ENCODE peak calls at places on chromosomes 12 and 14, in ten cellular contexts. One of them, this sample, is unnamed.

GRCh38 chr12:130142736-130143135 is 19.5 kb upstream of the FZD10 start:
- DNase-seq in stimulated activated CD8-positive, alpha-beta memory T cell treated with anti-CD3 and anti-CD28 coated beads, Interleukin-4, amount 100 ng/mL, for 1 hour: no peak
- DNase-seq in sigmoid colon: no peak
- DNase-seq in tibial nerve: no peak
- DNase-seq in hepatocyte: no peak
- DNase-seq in K562: no peak
- DNase-seq in activated T-helper 1 cell treated with anti-CD3 and anti-CD28 coated beads, Interleukin-12 subunit alpha, Interleukin-12 subunit beta, Interleukin-2, Interleukin-4 antibody, amounts not matched to agents 30 ng/mL and 10 ng/mL and 1 ng/mL, durations not matched to agents 14 hours and 24 hours and 36 hours: no peak
- DNase-seq in activated T-cell treated with anti-CD3 and anti-CD28 coated beads, Interleukin-2, amount 50 U/mL, for 48 hours: no peak
- DNase-seq in A172: no peak
- DNase-seq in COR-L47: no peak
- DNase-seq in this sample: no peak

GRCh38 chr12:55675671-55676070 is 32.0 kb downstream of the ITGA7 start:
- DNase-seq in stimulated activated CD8-positive, alpha-beta memory T cell treated with anti-CD3 and anti-CD28 coated beads, Interleukin-4, amount 100 ng/mL, for 1 hour: no peak
- DNase-seq in sigmoid colon: peak
- DNase-seq in tibial nerve: no peak
- DNase-seq in hepatocyte: no peak
- DNase-seq in K562: no peak
- DNase-seq in activated T-helper 1 cell treated with anti-CD3 and anti-CD28 coated beads, Interleukin-12 subunit alpha, Interleukin-12 subunit beta, Interleukin-2, Interleukin-4 antibody, amounts not matched to agents 30 ng/mL and 10 ng/mL and 1 ng/mL, durations not matched to agents 14 hours and 24 hours and 36 hours: no peak
- DNase-seq in activated T-cell treated with anti-CD3 and anti-CD28 coated beads, Interleukin-2, amount 50 U/mL, for 48 hours: no peak
- DNase-seq in A172: no peak
- DNase-seq in COR-L47: no peak
- DNase-seq in this sample: no peak

GRCh38 chr12:53381739-53382630 is 2.0 kb downstream of the SP1 start:
- DNase-seq in stimulated activated CD8-positive, alpha-beta memory T cell treated with anti-CD3 and anti-CD28 coated beads, Interleukin-4, amount 100 ng/mL, for 1 hour: no peak
- DNase-seq in sigmoid colon: peak
- DNase-seq in tibial nerve: peak
- DNase-seq in hepatocyte: peak
- DNase-seq in K562: peak
- DNase-seq in activated T-helper 1 cell treated with anti-CD3 and anti-CD28 coated beads, Interleukin-12 subunit alpha, Interleukin-12 subunit beta, Interleukin-2, Interleukin-4 antibody, amounts not matched to agents 30 ng/mL and 10 ng/mL and 1 ng/mL, durations not matched to agents 14 hours and 24 hours and 36 hours: peak
- DNase-seq in activated T-cell treated with anti-CD3 and anti-CD28 coated beads, Interleukin-2, amount 50 U/mL, for 48 hours: peak
- DNase-seq in A172: peak
- DNase-seq in COR-L47: no peak
- DNase-seq in this sample: peak

GRCh38 chr14:69716483-69717187 is 50.3 kb upstream of the SRSF5 start:
- DNase-seq in stimulated activated CD8-positive, alpha-beta memory T cell treated with anti-CD3 and anti-CD28 coated beads, Interleukin-4, amount 100 ng/mL, for 1 hour: no peak
- DNase-seq in sigmoid colon: no peak
- DNase-seq in tibial nerve: no peak
- DNase-seq in hepatocyte: peak
- DNase-seq in K562: no peak
- DNase-seq in activated T-helper 1 cell treated with anti-CD3 and anti-CD28 coated beads, Interleukin-12 subunit alpha, Interleukin-12 subunit beta, Interleukin-2, Interleukin-4 antibody, amounts not matched to agents 30 ng/mL and 10 ng/mL and 1 ng/mL, durations not matched to agents 14 hours and 24 hours and 36 hours: peak
- DNase-seq in activated T-cell treated with anti-CD3 and anti-CD28 coated beads, Interleukin-2, amount 50 U/mL, for 48 hours: no peak
- DNase-seq in A172: peak
- DNase-seq in COR-L47: no peak
- DNase-seq in this sample: peak

GRCh38 chr12:49838973-49839633 is 3.8 kb downstream of the BCDIN3D start:
- DNase-seq in stimulated activated CD8-positive, alpha-beta memory T cell treated with anti-CD3 and anti-CD28 coated beads, Interleukin-4, amount 100 ng/mL, for 1 hour: no peak
- DNase-seq in sigmoid colon: no peak
- DNase-seq in tibial nerve: no peak
- DNase-seq in hepatocyte: peak
- DNase-seq in K562: peak
- DNase-seq in activated T-helper 1 cell treated with anti-CD3 and anti-CD28 coated beads, Interleukin-12 subunit alpha, Interleukin-12 subunit beta, Interleukin-2, Interleukin-4 antibody, amounts not matched to agents 30 ng/mL and 10 ng/mL and 1 ng/mL, durations not matched to agents 14 hours and 24 hours and 36 hours: peak
- DNase-seq in activated T-cell treated with anti-CD3 and anti-CD28 coated beads, Interleukin-2, amount 50 U/mL, for 48 hours: no peak
- DNase-seq in A172: peak
- DNase-seq in COR-L47: peak
- DNase-seq in this sample: no peak

GRCh38 chr12:9992296-9992695 is 6.6 kb downstream of the CLEC1B start:
- DNase-seq in stimulated activated CD8-positive, alpha-beta memory T cell treated with anti-CD3 and anti-CD28 coated beads, Interleukin-4, amount 100 ng/mL, for 1 hour: no peak
- DNase-seq in sigmoid colon: no peak
- DNase-seq in tibial nerve: no peak
- DNase-seq in hepatocyte: no peak
- DNase-seq in K562: no peak
- DNase-seq in activated T-helper 1 cell treated with anti-CD3 and anti-CD28 coated beads, Interleukin-12 subunit alpha, Interleukin-12 subunit beta, Interleukin-2, Interleukin-4 antibody, amounts not matched to agents 30 ng/mL and 10 ng/mL and 1 ng/mL, durations not matched to agents 14 hours and 24 hours and 36 hours: no peak
- DNase-seq in activated T-cell treated with anti-CD3 and anti-CD28 coated beads, Interleukin-2, amount 50 U/mL, for 48 hours: no peak
- DNase-seq in A172: no peak
- DNase-seq in COR-L47: no peak
- DNase-seq in this sample: no peak

GRCh38 chr12:11801643-11802042 is 152.2 kb downstream of the ETV6 start:
- DNase-seq in stimulated activated CD8-positive, alpha-beta memory T cell treated with anti-CD3 and anti-CD28 coated beads, Interleukin-4, amount 100 ng/mL, for 1 hour: no peak
- DNase-seq in sigmoid colon: no peak
- DNase-seq in tibial nerve: no peak
- DNase-seq in hepatocyte: no peak
- DNase-seq in K562: no peak
- DNase-seq in activated T-helper 1 cell treated with anti-CD3 and anti-CD28 coated beads, Interleukin-12 subunit alpha, Interleukin-12 subunit beta, Interleukin-2, Interleukin-4 antibody, amounts not matched to agents 30 ng/mL and 10 ng/mL and 1 ng/mL, durations not matched to agents 14 hours and 24 hours and 36 hours: no peak
- DNase-seq in activated T-cell treated with anti-CD3 and anti-CD28 coated beads, Interleukin-2, amount 50 U/mL, for 48 hours: no peak
- DNase-seq in A172: no peak
- DNase-seq in COR-L47: no peak
- DNase-seq in this sample: no peak

GRCh38 chr12:49703647-49704137 is 3.5 kb downstream of the FMNL3 start:
- DNase-seq in stimulated activated CD8-positive, alpha-beta memory T cell treated with anti-CD3 and anti-CD28 coated beads, Interleukin-4, amount 100 ng/mL, for 1 hour: no peak
- DNase-seq in sigmoid colon: no peak
- DNase-seq in tibial nerve: no peak
- DNase-seq in hepatocyte: no peak
- DNase-seq in K562: no peak
- DNase-seq in activated T-helper 1 cell treated with anti-CD3 and anti-CD28 coated beads, Interleukin-12 subunit alpha, Interleukin-12 subunit beta, Interleukin-2, Interleukin-4 antibody, amounts not matched to agents 30 ng/mL and 10 ng/mL and 1 ng/mL, durations not matched to agents 14 hours and 24 hours and 36 hours: peak
- DNase-seq in activated T-cell treated with anti-CD3 and anti-CD28 coated beads, Interleukin-2, amount 50 U/mL, for 48 hours: peak
- DNase-seq in A172: peak
- DNase-seq in COR-L47: no peak
- DNase-seq in this sample: peak

GRCh38 chr12:54159140-54159539 is 29.6 kb downstream of the SMUG1 start:
- DNase-seq in stimulated activated CD8-positive, alpha-beta memory T cell treated with anti-CD3 and anti-CD28 coated beads, Interleukin-4, amount 100 ng/mL, for 1 hour: no peak
- DNase-seq in sigmoid colon: no peak
- DNase-seq in tibial nerve: no peak
- DNase-seq in hepatocyte: peak
- DNase-seq in K562: peak
- DNase-seq in activated T-helper 1 cell treated with anti-CD3 and anti-CD28 coated beads, Interleukin-12 subunit alpha, Interleukin-12 subunit beta, Interleukin-2, Interleukin-4 antibody, amounts not matched to agents 30 ng/mL and 10 ng/mL and 1 ng/mL, durations not matched to agents 14 hours and 24 hours and 36 hours: no peak
- DNase-seq in activated T-cell treated with anti-CD3 and anti-CD28 coated beads, Interleukin-2, amount 50 U/mL, for 48 hours: peak
- DNase-seq in A172: no peak
- DNase-seq in COR-L47: peak
- DNase-seq in this sample: no peak

GRCh38 chr12:130687190-130687589 is 28.9 kb downstream of the RIMBP2 start:
- DNase-seq in stimulated activated CD8-positive, alpha-beta memory T cell treated with anti-CD3 and anti-CD28 coated beads, Interleukin-4, amount 100 ng/mL, for 1 hour: no peak
- DNase-seq in sigmoid colon: no peak
- DNase-seq in tibial nerve: no peak
- DNase-seq in hepatocyte: no peak
- DNase-seq in K562: no peak
- DNase-seq in activated T-helper 1 cell treated with anti-CD3 and anti-CD28 coated beads, Interleukin-12 subunit alpha, Interleukin-12 subunit beta, Interleukin-2, Interleukin-4 antibody, amounts not matched to agents 30 ng/mL and 10 ng/mL and 1 ng/mL, durations not matched to agents 14 hours and 24 hours and 36 hours: no peak
- DNase-seq in activated T-cell treated with anti-CD3 and anti-CD28 coated beads, Interleukin-2, amount 50 U/mL, for 48 hours: no peak
- DNase-seq in A172: no peak
- DNase-seq in COR-L47: no peak
- DNase-seq in this sample: no peak

GRCh38 chr12:94262228-94263010 is 114.0 kb downstream of the PLXNC1 start:
- DNase-seq in stimulated activated CD8-positive, alpha-beta memory T cell treated with anti-CD3 and anti-CD28 coated beads, Interleukin-4, amount 100 ng/mL, for 1 hour: peak
- DNase-seq in sigmoid colon: peak
- DNase-seq in tibial nerve: peak
- DNase-seq in hepatocyte: peak
- DNase-seq in K562: peak
- DNase-seq in activated T-helper 1 cell treated with anti-CD3 and anti-CD28 coated beads, Interleukin-12 subunit alpha, Interleukin-12 subunit beta, Interleukin-2, Interleukin-4 antibody, amounts not matched to agents 30 ng/mL and 10 ng/mL and 1 ng/mL, durations not matched to agents 14 hours and 24 hours and 36 hours: peak
- DNase-seq in activated T-cell treated with anti-CD3 and anti-CD28 coated beads, Interleukin-2, amount 50 U/mL, for 48 hours: peak
- DNase-seq in A172: peak
- DNase-seq in COR-L47: peak
- DNase-seq in this sample: no peak

GRCh38 chr14:53640695-53641094 is 315.9 kb downstream of the BMP4 start:
- DNase-seq in stimulated activated CD8-positive, alpha-beta memory T cell treated with anti-CD3 and anti-CD28 coated beads, Interleukin-4, amount 100 ng/mL, for 1 hour: no peak
- DNase-seq in sigmoid colon: no peak
- DNase-seq in tibial nerve: no peak
- DNase-seq in hepatocyte: no peak
- DNase-seq in K562: no peak
- DNase-seq in activated T-helper 1 cell treated with anti-CD3 and anti-CD28 coated beads, Interleukin-12 subunit alpha, Interleukin-12 subunit beta, Interleukin-2, Interleukin-4 antibody, amounts not matched to agents 30 ng/mL and 10 ng/mL and 1 ng/mL, durations not matched to agents 14 hours and 24 hours and 36 hours: no peak
- DNase-seq in activated T-cell treated with anti-CD3 and anti-CD28 coated beads, Interleukin-2, amount 50 U/mL, for 48 hours: no peak
- DNase-seq in A172: no peak
- DNase-seq in COR-L47: no peak
- DNase-seq in this sample: no peak

GRCh38 chr12:59850268-59850667 is 254.4 kb downstream of the SLC16A7 start:
- DNase-seq in stimulated activated CD8-positive, alpha-beta memory T cell treated with anti-CD3 and anti-CD28 coated beads, Interleukin-4, amount 100 ng/mL, for 1 hour: no peak
- DNase-seq in sigmoid colon: no peak
- DNase-seq in tibial nerve: no peak
- DNase-seq in hepatocyte: no peak
- DNase-seq in K562: no peak
- DNase-seq in activated T-helper 1 cell treated with anti-CD3 and anti-CD28 coated beads, Interleukin-12 subunit alpha, Interleukin-12 subunit beta, Interleukin-2, Interleukin-4 antibody, amounts not matched to agents 30 ng/mL and 10 ng/mL and 1 ng/mL, durations not matched to agents 14 hours and 24 hours and 36 hours: no peak
- DNase-seq in activated T-cell treated with anti-CD3 and anti-CD28 coated beads, Interleukin-2, amount 50 U/mL, for 48 hours: no peak
- DNase-seq in A172: no peak
- DNase-seq in COR-L47: no peak
- DNase-seq in this sample: no peak

GRCh38 chr12:131851741-131852550 is 23.8 kb downstream of the MMP17 start:
- DNase-seq in stimulated activated CD8-positive, alpha-beta memory T cell treated with anti-CD3 and anti-CD28 coated beads, Interleukin-4, amount 100 ng/mL, for 1 hour: no peak
- DNase-seq in sigmoid colon: no peak
- DNase-seq in tibial nerve: no peak
- DNase-seq in hepatocyte: no peak
- DNase-seq in K562: no peak
- DNase-seq in activated T-helper 1 cell treated with anti-CD3 and anti-CD28 coated beads, Interleukin-12 subunit alpha, Interleukin-12 subunit beta, Interleukin-2, Interleukin-4 antibody, amounts not matched to agents 30 ng/mL and 10 ng/mL and 1 ng/mL, durations not matched to agents 14 hours and 24 hours and 36 hours: no peak
- DNase-seq in activated T-cell treated with anti-CD3 and anti-CD28 coated beads, Interleukin-2, amount 50 U/mL, for 48 hours: no peak
- DNase-seq in A172: peak
- DNase-seq in COR-L47: no peak
- DNase-seq in this sample: peak

GRCh38 chr12:53601296-53601847 is 24.8 kb downstream of the ATF7 start:
- DNase-seq in stimulated activated CD8-positive, alpha-beta memory T cell treated with anti-CD3 and anti-CD28 coated beads, Interleukin-4, amount 100 ng/mL, for 1 hour: no peak
- DNase-seq in sigmoid colon: no peak
- DNase-seq in tibial nerve: no peak
- DNase-seq in hepatocyte: no peak
- DNase-seq in K562: no peak
- DNase-seq in activated T-helper 1 cell treated with anti-CD3 and anti-CD28 coated beads, Interleukin-12 subunit alpha, Interleukin-12 subunit beta, Interleukin-2, Interleukin-4 antibody, amounts not matched to agents 30 ng/mL and 10 ng/mL and 1 ng/mL, durations not matched to agents 14 hours and 24 hours and 36 hours: no peak
- DNase-seq in activated T-cell treated with anti-CD3 and anti-CD28 coated beads, Interleukin-2, amount 50 U/mL, for 48 hours: no peak
- DNase-seq in A172: no peak
- DNase-seq in COR-L47: no peak
- DNase-seq in this sample: no peak

GRCh38 chr14:36935976-36936678 is 236.3 kb downstream of the SLC25A21 start:
- DNase-seq in stimulated activated CD8-positive, alpha-beta memory T cell treated with anti-CD3 and anti-CD28 coated beads, Interleukin-4, amount 100 ng/mL, for 1 hour: no peak
- DNase-seq in sigmoid colon: no peak
- DNase-seq in tibial nerve: no peak
- DNase-seq in hepatocyte: no peak
- DNase-seq in K562: no peak
- DNase-seq in activated T-helper 1 cell treated with anti-CD3 and anti-CD28 coated beads, Interleukin-12 subunit alpha, Interleukin-12 subunit beta, Interleukin-2, Interleukin-4 antibody, amounts not matched to agents 30 ng/mL and 10 ng/mL and 1 ng/mL, durations not matched to agents 14 hours and 24 hours and 36 hours: no peak
- DNase-seq in activated T-cell treated with anti-CD3 and anti-CD28 coated beads, Interleukin-2, amount 50 U/mL, for 48 hours: no peak
- DNase-seq in A172: no peak
- DNase-seq in COR-L47: no peak
- DNase-seq in this sample: no peak

GRCh38 chr12:15268927-15269552 is 47.8 kb upstream of the RERG start:
- DNase-seq in stimulated activated CD8-positive, alpha-beta memory T cell treated with anti-CD3 and anti-CD28 coated beads, Interleukin-4, amount 100 ng/mL, for 1 hour: no peak
- DNase-seq in sigmoid colon: peak
- DNase-seq in tibial nerve: peak
- DNase-seq in hepatocyte: peak
- DNase-seq in K562: peak
- DNase-seq in activated T-helper 1 cell treated with anti-CD3 and anti-CD28 coated beads, Interleukin-12 subunit alpha, Interleukin-12 subunit beta, Interleukin-2, Interleukin-4 antibody, amounts not matched to agents 30 ng/mL and 10 ng/mL and 1 ng/mL, durations not matched to agents 14 hours and 24 hours and 36 hours: peak
- DNase-seq in activated T-cell treated with anti-CD3 and anti-CD28 coated beads, Interleukin-2, amount 50 U/mL, for 48 hours: peak
- DNase-seq in A172: peak
- DNase-seq in COR-L47: peak
- DNase-seq in this sample: peak

GRCh38 chr12:6229224-6229748 is 29.1 kb downstream of the CD9 start:
- DNase-seq in stimulated activated CD8-positive, alpha-beta memory T cell treated with anti-CD3 and anti-CD28 coated beads, Interleukin-4, amount 100 ng/mL, for 1 hour: no peak
- DNase-seq in sigmoid colon: peak
- DNase-seq in tibial nerve: peak
- DNase-seq in hepatocyte: peak
- DNase-seq in K562: no peak
- DNase-seq in activated T-helper 1 cell treated with anti-CD3 and anti-CD28 coated beads, Interleukin-12 subunit alpha, Interleukin-12 subunit beta, Interleukin-2, Interleukin-4 antibody, amounts not matched to agents 30 ng/mL and 10 ng/mL and 1 ng/mL, durations not matched to agents 14 hours and 24 hours and 36 hours: no peak
- DNase-seq in activated T-cell treated with anti-CD3 and anti-CD28 coated beads, Interleukin-2, amount 50 U/mL, for 48 hours: no peak
- DNase-seq in A172: no peak
- DNase-seq in COR-L47: no peak
- DNase-seq in this sample: no peak

GRCh38 chr14:51897791-51898190 is 37.4 kb downstream of the GNG2 start:
- DNase-seq in stimulated activated CD8-positive, alpha-beta memory T cell treated with anti-CD3 and anti-CD28 coated beads, Interleukin-4, amount 100 ng/mL, for 1 hour: no peak
- DNase-seq in sigmoid colon: no peak
- DNase-seq in tibial nerve: no peak
- DNase-seq in hepatocyte: no peak
- DNase-seq in K562: no peak
- DNase-seq in activated T-helper 1 cell treated with anti-CD3 and anti-CD28 coated beads, Interleukin-12 subunit alpha, Interleukin-12 subunit beta, Interleukin-2, Interleukin-4 antibody, amounts not matched to agents 30 ng/mL and 10 ng/mL and 1 ng/mL, durations not matched to agents 14 hours and 24 hours and 36 hours: no peak
- DNase-seq in activated T-cell treated with anti-CD3 and anti-CD28 coated beads, Interleukin-2, amount 50 U/mL, for 48 hours: no peak
- DNase-seq in A172: no peak
- DNase-seq in COR-L47: no peak
- DNase-seq in this sample: no peak

GRCh38 chr12:107288414-107289125 is 195.2 kb upstream of the CRY1 start:
- DNase-seq in stimulated activated CD8-positive, alpha-beta memory T cell treated with anti-CD3 and anti-CD28 coated beads, Interleukin-4, amount 100 ng/mL, for 1 hour: no peak
- DNase-seq in sigmoid colon: no peak
- DNase-seq in tibial nerve: no peak
- DNase-seq in hepatocyte: no peak
- DNase-seq in K562: no peak
- DNase-seq in activated T-helper 1 cell treated with anti-CD3 and anti-CD28 coated beads, Interleukin-12 subunit alpha, Interleukin-12 subunit beta, Interleukin-2, Interleukin-4 antibody, amounts not matched to agents 30 ng/mL and 10 ng/mL and 1 ng/mL, durations not matched to agents 14 hours and 24 hours and 36 hours: no peak
- DNase-seq in activated T-cell treated with anti-CD3 and anti-CD28 coated beads, Interleukin-2, amount 50 U/mL, for 48 hours: no peak
- DNase-seq in A172: no peak
- DNase-seq in COR-L47: no peak
- DNase-seq in this sample: no peak

GRCh38 chr12:27844427-27845090 is 64.5 kb upstream of the MANSC4 start:
- DNase-seq in stimulated activated CD8-positive, alpha-beta memory T cell treated with anti-CD3 and anti-CD28 coated beads, Interleukin-4, amount 100 ng/mL, for 1 hour: no peak
- DNase-seq in sigmoid colon: no peak
- DNase-seq in tibial nerve: no peak
- DNase-seq in hepatocyte: peak
- DNase-seq in K562: no peak
- DNase-seq in activated T-helper 1 cell treated with anti-CD3 and anti-CD28 coated beads, Interleukin-12 subunit alpha, Interleukin-12 subunit beta, Interleukin-2, Interleukin-4 antibody, amounts not matched to agents 30 ng/mL and 10 ng/mL and 1 ng/mL, durations not matched to agents 14 hours and 24 hours and 36 hours: no peak
- DNase-seq in activated T-cell treated with anti-CD3 and anti-CD28 coated beads, Interleukin-2, amount 50 U/mL, for 48 hours: no peak
- DNase-seq in A172: no peak
- DNase-seq in COR-L47: no peak
- DNase-seq in this sample: no peak

GRCh38 chr14:37593496-37594237 is 1.4 kb downstream of the FOXA1 start:
- DNase-seq in stimulated activated CD8-positive, alpha-beta memory T cell treated with anti-CD3 and anti-CD28 coated beads, Interleukin-4, amount 100 ng/mL, for 1 hour: no peak
- DNase-seq in sigmoid colon: no peak
- DNase-seq in tibial nerve: no peak
- DNase-seq in hepatocyte: no peak
- DNase-seq in K562: no peak
- DNase-seq in activated T-helper 1 cell treated with anti-CD3 and anti-CD28 coated beads, Interleukin-12 subunit alpha, Interleukin-12 subunit beta, Interleukin-2, Interleukin-4 antibody, amounts not matched to agents 30 ng/mL and 10 ng/mL and 1 ng/mL, durations not matched to agents 14 hours and 24 hours and 36 hours: no peak
- DNase-seq in activated T-cell treated with anti-CD3 and anti-CD28 coated beads, Interleukin-2, amount 50 U/mL, for 48 hours: no peak
- DNase-seq in A172: no peak
- DNase-seq in COR-L47: no peak
- DNase-seq in this sample: no peak

GRCh38 chr14:50320279-50320678 is 8.2 kb downstream of the DMAC2L start:
- DNase-seq in stimulated activated CD8-positive, alpha-beta memory T cell treated with anti-CD3 and anti-CD28 coated beads, Interleukin-4, amount 100 ng/mL, for 1 hour: no peak
- DNase-seq in sigmoid colon: no peak
- DNase-seq in tibial nerve: no peak
- DNase-seq in hepatocyte: no peak
- DNase-seq in K562: no peak
- DNase-seq in activated T-helper 1 cell treated with anti-CD3 and anti-CD28 coated beads, Interleukin-12 subunit alpha, Interleukin-12 subunit beta, Interleukin-2, Interleukin-4 antibody, amounts not matched to agents 30 ng/mL and 10 ng/mL and 1 ng/mL, durations not matched to agents 14 hours and 24 hours and 36 hours: no peak
- DNase-seq in activated T-cell treated with anti-CD3 and anti-CD28 coated beads, Interleukin-2, amount 50 U/mL, for 48 hours: no peak
- DNase-seq in A172: no peak
- DNase-seq in COR-L47: no peak
- DNase-seq in this sample: no peak

GRCh38 chr12:71438670-71439361 is 782 bp upstream of the LGR5 start:
- DNase-seq in stimulated activated CD8-positive, alpha-beta memory T cell treated with anti-CD3 and anti-CD28 coated beads, Interleukin-4, amount 100 ng/mL, for 1 hour: no peak
- DNase-seq in sigmoid colon: no peak
- DNase-seq in tibial nerve: no peak
- DNase-seq in hepatocyte: peak
- DNase-seq in K562: no peak
- DNase-seq in activated T-helper 1 cell treated with anti-CD3 and anti-CD28 coated beads, Interleukin-12 subunit alpha, Interleukin-12 subunit beta, Interleukin-2, Interleukin-4 antibody, amounts not matched to agents 30 ng/mL and 10 ng/mL and 1 ng/mL, durations not matched to agents 14 hours and 24 hours and 36 hours: no peak
- DNase-seq in activated T-cell treated with anti-CD3 and anti-CD28 coated beads, Interleukin-2, amount 50 U/mL, for 48 hours: no peak
- DNase-seq in A172: peak
- DNase-seq in COR-L47: no peak
- DNase-seq in this sample: no peak

GRCh38 chr12:100154472-100155247 is 12.0 kb upstream of the BLTP3B start:
- DNase-seq in stimulated activated CD8-positive, alpha-beta memory T cell treated with anti-CD3 and anti-CD28 coated beads, Interleukin-4, amount 100 ng/mL, for 1 hour: peak
- DNase-seq in sigmoid colon: peak
- DNase-seq in tibial nerve: peak
- DNase-seq in hepatocyte: peak
- DNase-seq in K562: peak
- DNase-seq in activated T-helper 1 cell treated with anti-CD3 and anti-CD28 coated beads, Interleukin-12 subunit alpha, Interleukin-12 subunit beta, Interleukin-2, Interleukin-4 antibody, amounts not matched to agents 30 ng/mL and 10 ng/mL and 1 ng/mL, durations not matched to agents 14 hours and 24 hours and 36 hours: peak
- DNase-seq in activated T-cell treated with anti-CD3 and anti-CD28 coated beads, Interleukin-2, amount 50 U/mL, for 48 hours: peak
- DNase-seq in A172: peak
- DNase-seq in COR-L47: peak
- DNase-seq in this sample: peak

GRCh38 chr12:20572451-20572850 is 122.7 kb upstream of the SLCO1C1 start:
- DNase-seq in stimulated activated CD8-positive, alpha-beta memory T cell treated with anti-CD3 and anti-CD28 coated beads, Interleukin-4, amount 100 ng/mL, for 1 hour: no peak
- DNase-seq in sigmoid colon: no peak
- DNase-seq in tibial nerve: no peak
- DNase-seq in hepatocyte: no peak
- DNase-seq in K562: no peak
- DNase-seq in activated T-helper 1 cell treated with anti-CD3 and anti-CD28 coated beads, Interleukin-12 subunit alpha, Interleukin-12 subunit beta, Interleukin-2, Interleukin-4 antibody, amounts not matched to agents 30 ng/mL and 10 ng/mL and 1 ng/mL, durations not matched to agents 14 hours and 24 hours and 36 hours: no peak
- DNase-seq in activated T-cell treated with anti-CD3 and anti-CD28 coated beads, Interleukin-2, amount 50 U/mL, for 48 hours: no peak
- DNase-seq in A172: no peak
- DNase-seq in COR-L47: no peak
- DNase-seq in this sample: no peak

GRCh38 chr12:118371354-118372282 is 1.1 kb downstream of the TAOK3 start:
- DNase-seq in stimulated activated CD8-positive, alpha-beta memory T cell treated with anti-CD3 and anti-CD28 coated beads, Interleukin-4, amount 100 ng/mL, for 1 hour: no peak
- DNase-seq in sigmoid colon: peak
- DNase-seq in tibial nerve: no peak
- DNase-seq in hepatocyte: peak
- DNase-seq in K562: peak
- DNase-seq in activated T-helper 1 cell treated with anti-CD3 and anti-CD28 coated beads, Interleukin-12 subunit alpha, Interleukin-12 subunit beta, Interleukin-2, Interleukin-4 antibody, amounts not matched to agents 30 ng/mL and 10 ng/mL and 1 ng/mL, durations not matched to agents 14 hours and 24 hours and 36 hours: peak
- DNase-seq in activated T-cell treated with anti-CD3 and anti-CD28 coated beads, Interleukin-2, amount 50 U/mL, for 48 hours: peak
- DNase-seq in A172: no peak
- DNase-seq in COR-L47: no peak
- DNase-seq in this sample: no peak

GRCh38 chr12:12635651-12636050 is 24.0 kb downstream of the CREBL2 start:
- DNase-seq in stimulated activated CD8-positive, alpha-beta memory T cell treated with anti-CD3 and anti-CD28 coated beads, Interleukin-4, amount 100 ng/mL, for 1 hour: no peak
- DNase-seq in sigmoid colon: no peak
- DNase-seq in tibial nerve: no peak
- DNase-seq in hepatocyte: no peak
- DNase-seq in K562: no peak
- DNase-seq in activated T-helper 1 cell treated with anti-CD3 and anti-CD28 coated beads, Interleukin-12 subunit alpha, Interleukin-12 subunit beta, Interleukin-2, Interleukin-4 antibody, amounts not matched to agents 30 ng/mL and 10 ng/mL and 1 ng/mL, durations not matched to agents 14 hours and 24 hours and 36 hours: no peak
- DNase-seq in activated T-cell treated with anti-CD3 and anti-CD28 coated beads, Interleukin-2, amount 50 U/mL, for 48 hours: no peak
- DNase-seq in A172: no peak
- DNase-seq in COR-L47: no peak
- DNase-seq in this sample: no peak

This sample was measured in RCC 7860.